ENCODE peak calls at places on chromosomes 16 and 17, in ten cellular contexts. N is right atrium auricular region; H is neuronal stem cell; I is epithelial cell of esophagus; R is cardiac fibroblast; S is Karpas-422; Z is CD4-positive, CD25-positive, alpha-beta regulatory T cell; V is lung; J is brain microvascular endothelial cell; D is mucosa of descending colon. G is an unnamed sample.
A peak's percentile ranks its signal among the peaks of the same experiment; 100 is the strongest.

GRCh38 chr16:20826039-20826566 is 19.8 kb downstream of the REXO5 start:
- DNase-seq in N (no peak), H (no peak), I (no peak), R (peak; percentile 31), S (no peak), Z (no peak), V (no peak), J (no peak), D (no peak), G (peak; percentile 11)

GRCh38 chr16:54031107-54031760 is 255.4 kb downstream of the IRX3 start:
- DNase-seq in N (no peak), H (no peak), I (peak; percentile 84), R (no peak), S (no peak), Z (no peak), V (no peak), J (no peak), D (no peak), G (no peak)

GRCh38 chr17:4678448-4679026 is 25.4 kb downstream of the PELP1 start:
- DNase-seq in N (no peak), H (no peak), I (peak; percentile 92), R (peak; percentile 72), S (no peak), Z (no peak), V (no peak), J (peak; percentile 95), D (no peak), G (no peak)

GRCh38 chr17:38916771-38917170 is 8.6 kb upstream of the LASP1NB start:
- DNase-seq in N (peak; percentile 5), H (no peak), I (no peak), R (no peak), S (no peak), Z (no peak), V (no peak), J (no peak), D (no peak), G (no peak)

GRCh38 chr16:12147681-12148479 is 171.3 kb downstream of the SNX29 start:
- DNase-seq in N (no peak), H (peak; percentile 67), I (no peak), R (no peak), S (peak; percentile 59), Z (no peak), V (no peak), J (no peak), D (no peak), G (no peak)

GRCh38 chr17:12512712-12513355 is 152.9 kb upstream of the MYOCD start:
- DNase-seq in N (no peak), H (no peak), I (no peak), R (peak; percentile 27), S (no peak), Z (no peak), V (no peak), J (no peak), D (no peak), G (no peak)

GRCh38 chr17:75067856-75068255 is 19.9 kb upstream of the SLC16A5 start:
- DNase-seq in N (no peak), H (no peak), I (no peak), R (no peak), S (no peak), Z (no peak), V (no peak), J (no peak), D (no peak), G (no peak)

GRCh38 chr16:66976746-66977145 is 11.6 kb upstream of the CES4A start:
- DNase-seq in N (no peak), H (no peak), I (no peak), R (no peak), S (no peak), Z (no peak), V (no peak), J (no peak), D (no peak), G (no peak)

GRCh38 chr17:40095356-40095943 is 4.9 kb downstream of the NR1D1 start:
- DNase-seq in N (no peak), H (no peak), I (no peak), R (no peak), S (no peak), Z (no peak), V (no peak), J (no peak), D (peak; percentile 76), G (peak; percentile 44)

GRCh38 chr17:51147641-51148040 is 5.7 kb upstream of the NME1 start:
- DNase-seq in N (no peak), H (no peak), I (no peak), R (no peak), S (no peak), Z (no peak), V (no peak), J (no peak), D (no peak), G (no peak)

GRCh38 chr17:61251939-61252865 is 147.4 kb upstream of the TBX2 start:
- DNase-seq in N (peak; percentile 97), H (no peak), I (no peak), R (peak; percentile 100), S (no peak), Z (no peak), V (peak; percentile 92), J (peak; percentile 99), D (peak; percentile 88), G (peak; percentile 90)

GRCh38 chr16:4924593-4925378 is 12.2 kb downstream of the PPL start:
- DNase-seq in N (no peak), H (no peak), I (peak; percentile 57), R (no peak), S (no peak), Z (no peak), V (peak; percentile 89), J (no peak), D (no peak), G (peak; percentile 73)

GRCh38 chr17:82883461-82884031 is 43.7 kb upstream of the ZNF750 start:
- DNase-seq in N (no peak), H (no peak), I (no peak), R (no peak), S (no peak), Z (no peak), V (no peak), J (no peak), D (peak; percentile 55), G (no peak)

GRCh38 chr16:84673203-84673535 is 24.9 kb downstream of the KLHL36 start:
- DNase-seq in N (no peak), H (no peak), I (peak; percentile 92), R (no peak), S (peak; percentile 58), Z (no peak), V (no peak), J (no peak), D (no peak), G (no peak)

GRCh38 chr16:57083469-57083868 is 8.9 kb upstream of the CPNE2 start:
- DNase-seq in N (no peak), H (no peak), I (no peak), R (no peak), S (no peak), Z (no peak), V (no peak), J (no peak), D (no peak), G (no peak)

GRCh38 chr16:68417711-68418301 is 30.5 kb downstream of the SMPD3 start:
- DNase-seq in N (no peak), H (no peak), I (peak; percentile 88), R (no peak), S (peak; percentile 88), Z (peak; percentile 85), V (peak; percentile 57), J (no peak), D (peak; percentile 87), G (peak; percentile 85)

GRCh38 chr16:27402569-27402963 is 592 bp downstream of the IL21R start:
- DNase-seq in N (peak; percentile 46), H (no peak), I (no peak), R (no peak), S (no peak), Z (no peak), V (no peak), J (no peak), D (no peak), G (no peak)
- H3K4me3 ChIP-seq in N (no peak overlapping the region), H (no peak overlapping the region), I (no peak overlapping the region), R (no peak overlapping the region), S (peak overlapping the region; percentile 38), Z (peak overlapping the region; percentile 94), V (peak overlapping the region; percentile 20), J (no peak overlapping the region), D (no peak overlapping the region), G (no peak overlapping the region)

GRCh38 chr16:85901110-85901509 is 2.1 kb downstream of the IRF8 start:
- DNase-seq in N (no peak), H (no peak), I (no peak), R (no peak), S (peak; percentile 55), Z (no peak), V (no peak), J (no peak), D (no peak), G (no peak)

GRCh38 chr16:85898521-85899442 is at the start of gene IRF8:
- DNase-seq in N (peak; percentile 72), H (peak; percentile 81), I (no peak), R (peak; percentile 52), S (peak; percentile 96), Z (peak; percentile 38), V (peak; percentile 68), J (peak; percentile 17), D (peak; percentile 92), G (peak; percentile 64)

GRCh38 chr16:85900031-85900792 is 1.2 kb downstream of the IRF8 start:
- DNase-seq in N (no peak), H (no peak), I (no peak), R (no peak), S (peak; percentile 83), Z (no peak), V (no peak), J (no peak), D (no peak), G (peak; percentile 32)

GRCh38 chr16:85897384-85897783 is 1.6 kb upstream of the IRF8 start:
- DNase-seq in N (no peak), H (no peak), I (no peak), R (no peak), S (peak; percentile 65), Z (no peak), V (no peak), J (no peak), D (no peak), G (no peak)

GRCh38 chr16:85899444-85899843 is 482 bp downstream of the IRF8 start:
- DNase-seq in N (no peak), H (no peak), I (no peak), R (no peak), S (peak; percentile 51), Z (no peak), V (no peak), J (no peak), D (no peak), G (no peak)
- H3K4me3 ChIP-seq in N (peak overlapping the region; percentile 35), H (no peak overlapping the region), I (no peak overlapping the region), R (no peak overlapping the region), S (peak overlapping the region; percentile 81), Z (no peak overlapping the region), V (no peak overlapping the region), J (no peak overlapping the region), D (peak overlapping the region; percentile 60), G (no peak overlapping the region)

GRCh38 chr16:87160218-87160617 is 157.0 kb downstream of the C16orf95 start:
- DNase-seq in N (no peak), H (no peak), I (peak; percentile 6), R (peak; percentile 27), S (no peak), Z (no peak), V (no peak), J (no peak), D (no peak), G (no peak)
- H3K4me3 ChIP-seq in N (no peak overlapping the region), H (no peak overlapping the region), I (no peak overlapping the region), R (no peak overlapping the region), S (no peak overlapping the region), Z (no peak overlapping the region), V (no peak overlapping the region), J (no peak overlapping the region), D (no peak overlapping the region), G (no peak overlapping the region)

GRCh38 chr16:76535-77272 is 1.3 kb upstream of the MPG start:
- DNase-seq in N (peak; percentile 94), H (no peak), I (peak; percentile 65), R (peak; percentile 82), S (no peak), Z (no peak), V (peak; percentile 70), J (peak; percentile 83), D (peak; percentile 85), G (no peak)
- H3K4me3 ChIP-seq in N (peak overlapping the region; percentile 84), H (peak overlapping the region; percentile 79), I (peak overlapping the region; percentile 67), R (peak overlapping the region; percentile 33), S (peak overlapping the region; percentile 72), Z (no peak overlapping the region), V (peak overlapping the region; percentile 81), J (peak overlapping the region; percentile 53), D (no peak overlapping the region), G (no peak overlapping the region)

G was measured in body of pancreas.